ENCODE peak calls at places on chromosomes 1 and 21, in eight cellular contexts. One of them, this sample, is unnamed.

GRCh38 chr1:153506831-153507413 is 28.9 kb downstream of the S100A6 start:
- DNase-seq in naive thymus-derived CD8-positive, alpha-beta T cell: no peak
- DNase-seq in dermis microvascular lymphatic vessel endothelial cell: no peak
- DNase-seq in neural progenitor cell: no peak
- DNase-seq in activated T-helper 1 cell treated with anti-CD3 and anti-CD28 coated beads, Interleukin-12 subunit alpha, Interleukin-12 subunit beta, Interleukin-2, Interleukin-4 antibody, amounts not matched to agents 30 ng/mL and 10 ng/mL and 1 ng/mL, durations not matched to agents 14 hours and 24 hours and 36 hours: no peak
- DNase-seq in M059J: peak; percentile 94
- DNase-seq in GM20000: no peak
- DNase-seq in activated effector memory CD4-positive, alpha-beta T cell treated with anti-CD3 and anti-CD28 coated beads, Interleukin-2, amount 50 U/mL, for 16 hours: no peak
- DNase-seq in this sample: no peak

GRCh38 chr1:202698276-202698675 is 12.0 kb downstream of the SYT2 start:
- DNase-seq in naive thymus-derived CD8-positive, alpha-beta T cell: no peak
- DNase-seq in dermis microvascular lymphatic vessel endothelial cell: no peak
- DNase-seq in neural progenitor cell: no peak
- DNase-seq in activated T-helper 1 cell treated with anti-CD3 and anti-CD28 coated beads, Interleukin-12 subunit alpha, Interleukin-12 subunit beta, Interleukin-2, Interleukin-4 antibody, amounts not matched to agents 30 ng/mL and 10 ng/mL and 1 ng/mL, durations not matched to agents 14 hours and 24 hours and 36 hours: no peak
- DNase-seq in M059J: peak; percentile 59
- DNase-seq in GM20000: no peak
- DNase-seq in activated effector memory CD4-positive, alpha-beta T cell treated with anti-CD3 and anti-CD28 coated beads, Interleukin-2, amount 50 U/mL, for 16 hours: no peak
- DNase-seq in this sample: no peak

GRCh38 chr1:203536981-203537455 is 43.1 kb downstream of the OPTC start:
- DNase-seq in naive thymus-derived CD8-positive, alpha-beta T cell: no peak
- DNase-seq in dermis microvascular lymphatic vessel endothelial cell: no peak
- DNase-seq in neural progenitor cell: no peak
- DNase-seq in activated T-helper 1 cell treated with anti-CD3 and anti-CD28 coated beads, Interleukin-12 subunit alpha, Interleukin-12 subunit beta, Interleukin-2, Interleukin-4 antibody, amounts not matched to agents 30 ng/mL and 10 ng/mL and 1 ng/mL, durations not matched to agents 14 hours and 24 hours and 36 hours: no peak
- DNase-seq in M059J: peak; percentile 89
- DNase-seq in GM20000: no peak
- DNase-seq in activated effector memory CD4-positive, alpha-beta T cell treated with anti-CD3 and anti-CD28 coated beads, Interleukin-2, amount 50 U/mL, for 16 hours: no peak
- DNase-seq in this sample: no peak

GRCh38 chr1:66276229-66276628 is 257.7 kb upstream of the SGIP1 start:
- DNase-seq in naive thymus-derived CD8-positive, alpha-beta T cell: peak; percentile 55
- DNase-seq in dermis microvascular lymphatic vessel endothelial cell: no peak
- DNase-seq in neural progenitor cell: no peak
- DNase-seq in activated T-helper 1 cell treated with anti-CD3 and anti-CD28 coated beads, Interleukin-12 subunit alpha, Interleukin-12 subunit beta, Interleukin-2, Interleukin-4 antibody, amounts not matched to agents 30 ng/mL and 10 ng/mL and 1 ng/mL, durations not matched to agents 14 hours and 24 hours and 36 hours: peak; percentile 29
- DNase-seq in M059J: no peak
- DNase-seq in GM20000: peak; percentile 34
- DNase-seq in activated effector memory CD4-positive, alpha-beta T cell treated with anti-CD3 and anti-CD28 coated beads, Interleukin-2, amount 50 U/mL, for 16 hours: no peak
- DNase-seq in this sample: no peak

GRCh38 chr1:151501474-151501873 is 9.7 kb upstream of the CGN start:
- DNase-seq in naive thymus-derived CD8-positive, alpha-beta T cell: no peak
- DNase-seq in dermis microvascular lymphatic vessel endothelial cell: no peak
- DNase-seq in neural progenitor cell: no peak
- DNase-seq in activated T-helper 1 cell treated with anti-CD3 and anti-CD28 coated beads, Interleukin-12 subunit alpha, Interleukin-12 subunit beta, Interleukin-2, Interleukin-4 antibody, amounts not matched to agents 30 ng/mL and 10 ng/mL and 1 ng/mL, durations not matched to agents 14 hours and 24 hours and 36 hours: no peak
- DNase-seq in M059J: no peak
- DNase-seq in GM20000: no peak
- DNase-seq in activated effector memory CD4-positive, alpha-beta T cell treated with anti-CD3 and anti-CD28 coated beads, Interleukin-2, amount 50 U/mL, for 16 hours: no peak
- DNase-seq in this sample: no peak

GRCh38 chr21:16605588-16605987 is 875.8 kb downstream of the USP25 start:
- DNase-seq in naive thymus-derived CD8-positive, alpha-beta T cell: no peak
- DNase-seq in dermis microvascular lymphatic vessel endothelial cell: no peak
- DNase-seq in neural progenitor cell: no peak
- DNase-seq in activated T-helper 1 cell treated with anti-CD3 and anti-CD28 coated beads, Interleukin-12 subunit alpha, Interleukin-12 subunit beta, Interleukin-2, Interleukin-4 antibody, amounts not matched to agents 30 ng/mL and 10 ng/mL and 1 ng/mL, durations not matched to agents 14 hours and 24 hours and 36 hours: no peak
- DNase-seq in M059J: no peak
- DNase-seq in GM20000: no peak
- DNase-seq in activated effector memory CD4-positive, alpha-beta T cell treated with anti-CD3 and anti-CD28 coated beads, Interleukin-2, amount 50 U/mL, for 16 hours: no peak
- DNase-seq in this sample: no peak

GRCh38 chr1:23960291-23960718 is 677 bp downstream of the PNRC2 start:
- DNase-seq in naive thymus-derived CD8-positive, alpha-beta T cell: no peak
- DNase-seq in dermis microvascular lymphatic vessel endothelial cell: peak; percentile 35
- DNase-seq in neural progenitor cell: no peak
- DNase-seq in activated T-helper 1 cell treated with anti-CD3 and anti-CD28 coated beads, Interleukin-12 subunit alpha, Interleukin-12 subunit beta, Interleukin-2, Interleukin-4 antibody, amounts not matched to agents 30 ng/mL and 10 ng/mL and 1 ng/mL, durations not matched to agents 14 hours and 24 hours and 36 hours: no peak
- DNase-seq in M059J: peak; percentile 68
- DNase-seq in GM20000: no peak
- DNase-seq in activated effector memory CD4-positive, alpha-beta T cell treated with anti-CD3 and anti-CD28 coated beads, Interleukin-2, amount 50 U/mL, for 16 hours: no peak
- DNase-seq in this sample: no peak

GRCh38 chr21:45385549-45386050 is 19.4 kb upstream of the COL18A1 start:
- DNase-seq in naive thymus-derived CD8-positive, alpha-beta T cell: no peak
- DNase-seq in dermis microvascular lymphatic vessel endothelial cell: no peak
- DNase-seq in neural progenitor cell: no peak
- DNase-seq in activated T-helper 1 cell treated with anti-CD3 and anti-CD28 coated beads, Interleukin-12 subunit alpha, Interleukin-12 subunit beta, Interleukin-2, Interleukin-4 antibody, amounts not matched to agents 30 ng/mL and 10 ng/mL and 1 ng/mL, durations not matched to agents 14 hours and 24 hours and 36 hours: no peak
- DNase-seq in M059J: no peak
- DNase-seq in GM20000: no peak
- DNase-seq in activated effector memory CD4-positive, alpha-beta T cell treated with anti-CD3 and anti-CD28 coated beads, Interleukin-2, amount 50 U/mL, for 16 hours: peak; percentile 39
- DNase-seq in this sample: no peak

GRCh38 chr1:116528329-116529083 is 42.3 kb downstream of the CD58 start:
- DNase-seq in naive thymus-derived CD8-positive, alpha-beta T cell: no peak
- DNase-seq in dermis microvascular lymphatic vessel endothelial cell: no peak
- DNase-seq in neural progenitor cell: no peak
- DNase-seq in activated T-helper 1 cell treated with anti-CD3 and anti-CD28 coated beads, Interleukin-12 subunit alpha, Interleukin-12 subunit beta, Interleukin-2, Interleukin-4 antibody, amounts not matched to agents 30 ng/mL and 10 ng/mL and 1 ng/mL, durations not matched to agents 14 hours and 24 hours and 36 hours: no peak
- DNase-seq in M059J: no peak
- DNase-seq in GM20000: no peak
- DNase-seq in activated effector memory CD4-positive, alpha-beta T cell treated with anti-CD3 and anti-CD28 coated beads, Interleukin-2, amount 50 U/mL, for 16 hours: no peak
- DNase-seq in this sample: no peak

GRCh38 chr1:59601032-59601431 is 213.7 kb upstream of the HOOK1 start:
- DNase-seq in naive thymus-derived CD8-positive, alpha-beta T cell: no peak
- DNase-seq in dermis microvascular lymphatic vessel endothelial cell: no peak
- DNase-seq in neural progenitor cell: no peak
- DNase-seq in activated T-helper 1 cell treated with anti-CD3 and anti-CD28 coated beads, Interleukin-12 subunit alpha, Interleukin-12 subunit beta, Interleukin-2, Interleukin-4 antibody, amounts not matched to agents 30 ng/mL and 10 ng/mL and 1 ng/mL, durations not matched to agents 14 hours and 24 hours and 36 hours: no peak
- DNase-seq in M059J: peak; percentile 99
- DNase-seq in GM20000: no peak
- DNase-seq in activated effector memory CD4-positive, alpha-beta T cell treated with anti-CD3 and anti-CD28 coated beads, Interleukin-2, amount 50 U/mL, for 16 hours: no peak
- DNase-seq in this sample: no peak

GRCh38 chr1:112935474-112936289 is 20.3 kb downstream of the SLC16A1 start:
- DNase-seq in naive thymus-derived CD8-positive, alpha-beta T cell: no peak
- DNase-seq in dermis microvascular lymphatic vessel endothelial cell: peak; percentile 43
- DNase-seq in neural progenitor cell: no peak
- DNase-seq in activated T-helper 1 cell treated with anti-CD3 and anti-CD28 coated beads, Interleukin-12 subunit alpha, Interleukin-12 subunit beta, Interleukin-2, Interleukin-4 antibody, amounts not matched to agents 30 ng/mL and 10 ng/mL and 1 ng/mL, durations not matched to agents 14 hours and 24 hours and 36 hours: no peak
- DNase-seq in M059J: peak; percentile 70
- DNase-seq in GM20000: no peak
- DNase-seq in activated effector memory CD4-positive, alpha-beta T cell treated with anti-CD3 and anti-CD28 coated beads, Interleukin-2, amount 50 U/mL, for 16 hours: no peak
- DNase-seq in this sample: no peak

GRCh38 chr1:241115784-241116183 is 241.2 kb downstream of the RGS7 start:
- DNase-seq in naive thymus-derived CD8-positive, alpha-beta T cell: no peak
- DNase-seq in dermis microvascular lymphatic vessel endothelial cell: peak; percentile 24
- DNase-seq in neural progenitor cell: no peak
- DNase-seq in activated T-helper 1 cell treated with anti-CD3 and anti-CD28 coated beads, Interleukin-12 subunit alpha, Interleukin-12 subunit beta, Interleukin-2, Interleukin-4 antibody, amounts not matched to agents 30 ng/mL and 10 ng/mL and 1 ng/mL, durations not matched to agents 14 hours and 24 hours and 36 hours: no peak
- DNase-seq in M059J: peak; percentile 34
- DNase-seq in GM20000: no peak
- DNase-seq in activated effector memory CD4-positive, alpha-beta T cell treated with anti-CD3 and anti-CD28 coated beads, Interleukin-2, amount 50 U/mL, for 16 hours: no peak
- DNase-seq in this sample: no peak

GRCh38 chr21:42385619-42386018 is 10.2 kb downstream of the TMPRSS3 start:
- DNase-seq in naive thymus-derived CD8-positive, alpha-beta T cell: no peak
- DNase-seq in dermis microvascular lymphatic vessel endothelial cell: no peak
- DNase-seq in neural progenitor cell: no peak
- DNase-seq in activated T-helper 1 cell treated with anti-CD3 and anti-CD28 coated beads, Interleukin-12 subunit alpha, Interleukin-12 subunit beta, Interleukin-2, Interleukin-4 antibody, amounts not matched to agents 30 ng/mL and 10 ng/mL and 1 ng/mL, durations not matched to agents 14 hours and 24 hours and 36 hours: no peak
- DNase-seq in M059J: no peak
- DNase-seq in GM20000: no peak
- DNase-seq in activated effector memory CD4-positive, alpha-beta T cell treated with anti-CD3 and anti-CD28 coated beads, Interleukin-2, amount 50 U/mL, for 16 hours: no peak
- DNase-seq in this sample: no peak

GRCh38 chr1:40251456-40251855 is 3.7 kb downstream of the TMCO2 start:
- DNase-seq in naive thymus-derived CD8-positive, alpha-beta T cell: no peak
- DNase-seq in dermis microvascular lymphatic vessel endothelial cell: no peak
- DNase-seq in neural progenitor cell: no peak
- DNase-seq in activated T-helper 1 cell treated with anti-CD3 and anti-CD28 coated beads, Interleukin-12 subunit alpha, Interleukin-12 subunit beta, Interleukin-2, Interleukin-4 antibody, amounts not matched to agents 30 ng/mL and 10 ng/mL and 1 ng/mL, durations not matched to agents 14 hours and 24 hours and 36 hours: no peak
- DNase-seq in M059J: no peak
- DNase-seq in GM20000: no peak
- DNase-seq in activated effector memory CD4-positive, alpha-beta T cell treated with anti-CD3 and anti-CD28 coated beads, Interleukin-2, amount 50 U/mL, for 16 hours: no peak
- DNase-seq in this sample: no peak

GRCh38 chr21:41707231-41707988 is 59.4 kb downstream of the RIPK4 start:
- DNase-seq in naive thymus-derived CD8-positive, alpha-beta T cell: no peak
- DNase-seq in dermis microvascular lymphatic vessel endothelial cell: peak; percentile 42
- DNase-seq in neural progenitor cell: no peak
- DNase-seq in activated T-helper 1 cell treated with anti-CD3 and anti-CD28 coated beads, Interleukin-12 subunit alpha, Interleukin-12 subunit beta, Interleukin-2, Interleukin-4 antibody, amounts not matched to agents 30 ng/mL and 10 ng/mL and 1 ng/mL, durations not matched to agents 14 hours and 24 hours and 36 hours: no peak
- DNase-seq in M059J: peak; percentile 74
- DNase-seq in GM20000: no peak
- DNase-seq in activated effector memory CD4-positive, alpha-beta T cell treated with anti-CD3 and anti-CD28 coated beads, Interleukin-2, amount 50 U/mL, for 16 hours: no peak
- DNase-seq in this sample: no peak

GRCh38 chr1:45585496-45586075 is 1.7 kb downstream of the NASP start:
- DNase-seq in naive thymus-derived CD8-positive, alpha-beta T cell: no peak
- DNase-seq in dermis microvascular lymphatic vessel endothelial cell: no peak
- DNase-seq in neural progenitor cell: no peak
- DNase-seq in activated T-helper 1 cell treated with anti-CD3 and anti-CD28 coated beads, Interleukin-12 subunit alpha, Interleukin-12 subunit beta, Interleukin-2, Interleukin-4 antibody, amounts not matched to agents 30 ng/mL and 10 ng/mL and 1 ng/mL, durations not matched to agents 14 hours and 24 hours and 36 hours: no peak
- DNase-seq in M059J: no peak
- DNase-seq in GM20000: no peak
- DNase-seq in activated effector memory CD4-positive, alpha-beta T cell treated with anti-CD3 and anti-CD28 coated beads, Interleukin-2, amount 50 U/mL, for 16 hours: peak; percentile 60
- DNase-seq in this sample: no peak

GRCh38 chr1:164983023-164983650 is 373.4 kb downstream of the LMX1A start:
- DNase-seq in naive thymus-derived CD8-positive, alpha-beta T cell: no peak
- DNase-seq in dermis microvascular lymphatic vessel endothelial cell: no peak
- DNase-seq in neural progenitor cell: peak; percentile 58
- DNase-seq in activated T-helper 1 cell treated with anti-CD3 and anti-CD28 coated beads, Interleukin-12 subunit alpha, Interleukin-12 subunit beta, Interleukin-2, Interleukin-4 antibody, amounts not matched to agents 30 ng/mL and 10 ng/mL and 1 ng/mL, durations not matched to agents 14 hours and 24 hours and 36 hours: no peak
- DNase-seq in M059J: no peak
- DNase-seq in GM20000: no peak
- DNase-seq in activated effector memory CD4-positive, alpha-beta T cell treated with anti-CD3 and anti-CD28 coated beads, Interleukin-2, amount 50 U/mL, for 16 hours: no peak
- DNase-seq in this sample: no peak

GRCh38 chr1:41423511-41424191 is 60.8 kb downstream of the EDN2 start:
- DNase-seq in naive thymus-derived CD8-positive, alpha-beta T cell: no peak
- DNase-seq in dermis microvascular lymphatic vessel endothelial cell: peak; percentile 21
- DNase-seq in neural progenitor cell: peak; percentile 56
- DNase-seq in activated T-helper 1 cell treated with anti-CD3 and anti-CD28 coated beads, Interleukin-12 subunit alpha, Interleukin-12 subunit beta, Interleukin-2, Interleukin-4 antibody, amounts not matched to agents 30 ng/mL and 10 ng/mL and 1 ng/mL, durations not matched to agents 14 hours and 24 hours and 36 hours: no peak
- DNase-seq in M059J: no peak
- DNase-seq in GM20000: peak; percentile 40
- DNase-seq in activated effector memory CD4-positive, alpha-beta T cell treated with anti-CD3 and anti-CD28 coated beads, Interleukin-2, amount 50 U/mL, for 16 hours: no peak
- DNase-seq in this sample: no peak

GRCh38 chr21:29077651-29078090 is 4.2 kb upstream of the CCT8 start:
- DNase-seq in naive thymus-derived CD8-positive, alpha-beta T cell: peak; percentile 41
- DNase-seq in dermis microvascular lymphatic vessel endothelial cell: peak; percentile 55
- DNase-seq in neural progenitor cell: no peak
- DNase-seq in activated T-helper 1 cell treated with anti-CD3 and anti-CD28 coated beads, Interleukin-12 subunit alpha, Interleukin-12 subunit beta, Interleukin-2, Interleukin-4 antibody, amounts not matched to agents 30 ng/mL and 10 ng/mL and 1 ng/mL, durations not matched to agents 14 hours and 24 hours and 36 hours: no peak
- DNase-seq in M059J: no peak
- DNase-seq in GM20000: peak; percentile 47
- DNase-seq in activated effector memory CD4-positive, alpha-beta T cell treated with anti-CD3 and anti-CD28 coated beads, Interleukin-2, amount 50 U/mL, for 16 hours: peak; percentile 65
- DNase-seq in this sample: no peak

GRCh38 chr1:67732750-67733151 is 47.8 kb downstream of the GADD45A start:
- DNase-seq in naive thymus-derived CD8-positive, alpha-beta T cell: no peak
- DNase-seq in dermis microvascular lymphatic vessel endothelial cell: peak; percentile 81
- DNase-seq in neural progenitor cell: no peak
- DNase-seq in activated T-helper 1 cell treated with anti-CD3 and anti-CD28 coated beads, Interleukin-12 subunit alpha, Interleukin-12 subunit beta, Interleukin-2, Interleukin-4 antibody, amounts not matched to agents 30 ng/mL and 10 ng/mL and 1 ng/mL, durations not matched to agents 14 hours and 24 hours and 36 hours: peak; percentile 4
- DNase-seq in M059J: no peak
- DNase-seq in GM20000: no peak
- DNase-seq in activated effector memory CD4-positive, alpha-beta T cell treated with anti-CD3 and anti-CD28 coated beads, Interleukin-2, amount 50 U/mL, for 16 hours: no peak
- DNase-seq in this sample: no peak

GRCh38 chr21:39471598-39471997 is 19.8 kb downstream of the SH3BGR start:
- DNase-seq in naive thymus-derived CD8-positive, alpha-beta T cell: no peak
- DNase-seq in dermis microvascular lymphatic vessel endothelial cell: no peak
- DNase-seq in neural progenitor cell: no peak
- DNase-seq in activated T-helper 1 cell treated with anti-CD3 and anti-CD28 coated beads, Interleukin-12 subunit alpha, Interleukin-12 subunit beta, Interleukin-2, Interleukin-4 antibody, amounts not matched to agents 30 ng/mL and 10 ng/mL and 1 ng/mL, durations not matched to agents 14 hours and 24 hours and 36 hours: no peak
- DNase-seq in M059J: no peak
- DNase-seq in GM20000: no peak
- DNase-seq in activated effector memory CD4-positive, alpha-beta T cell treated with anti-CD3 and anti-CD28 coated beads, Interleukin-2, amount 50 U/mL, for 16 hours: no peak
- DNase-seq in this sample: no peak

GRCh38 chr1:195520757-195521156 is 1087.5 kb downstream of the KCNT2 start:
- DNase-seq in naive thymus-derived CD8-positive, alpha-beta T cell: no peak
- DNase-seq in dermis microvascular lymphatic vessel endothelial cell: no peak
- DNase-seq in neural progenitor cell: no peak
- DNase-seq in activated T-helper 1 cell treated with anti-CD3 and anti-CD28 coated beads, Interleukin-12 subunit alpha, Interleukin-12 subunit beta, Interleukin-2, Interleukin-4 antibody, amounts not matched to agents 30 ng/mL and 10 ng/mL and 1 ng/mL, durations not matched to agents 14 hours and 24 hours and 36 hours: no peak
- DNase-seq in M059J: no peak
- DNase-seq in GM20000: no peak
- DNase-seq in activated effector memory CD4-positive, alpha-beta T cell treated with anti-CD3 and anti-CD28 coated beads, Interleukin-2, amount 50 U/mL, for 16 hours: no peak
- DNase-seq in this sample: no peak

GRCh38 chr1:79852004-79852403 is 845.5 kb upstream of the ADGRL4 start:
- DNase-seq in naive thymus-derived CD8-positive, alpha-beta T cell: no peak
- DNase-seq in dermis microvascular lymphatic vessel endothelial cell: no peak
- DNase-seq in neural progenitor cell: peak; percentile 18
- DNase-seq in activated T-helper 1 cell treated with anti-CD3 and anti-CD28 coated beads, Interleukin-12 subunit alpha, Interleukin-12 subunit beta, Interleukin-2, Interleukin-4 antibody, amounts not matched to agents 30 ng/mL and 10 ng/mL and 1 ng/mL, durations not matched to agents 14 hours and 24 hours and 36 hours: no peak
- DNase-seq in M059J: no peak
- DNase-seq in GM20000: no peak
- DNase-seq in activated effector memory CD4-positive, alpha-beta T cell treated with anti-CD3 and anti-CD28 coated beads, Interleukin-2, amount 50 U/mL, for 16 hours: no peak
- DNase-seq in this sample: no peak

GRCh38 chr1:82464362-82464931 is 663.7 kb downstream of the ADGRL2 start:
- DNase-seq in naive thymus-derived CD8-positive, alpha-beta T cell: no peak
- DNase-seq in dermis microvascular lymphatic vessel endothelial cell: peak; percentile 10
- DNase-seq in neural progenitor cell: peak; percentile 6
- DNase-seq in activated T-helper 1 cell treated with anti-CD3 and anti-CD28 coated beads, Interleukin-12 subunit alpha, Interleukin-12 subunit beta, Interleukin-2, Interleukin-4 antibody, amounts not matched to agents 30 ng/mL and 10 ng/mL and 1 ng/mL, durations not matched to agents 14 hours and 24 hours and 36 hours: no peak
- DNase-seq in M059J: peak; percentile 71
- DNase-seq in GM20000: no peak
- DNase-seq in activated effector memory CD4-positive, alpha-beta T cell treated with anti-CD3 and anti-CD28 coated beads, Interleukin-2, amount 50 U/mL, for 16 hours: no peak
- DNase-seq in this sample: no peak

This sample was measured in neuronal stem cell.